ENCODE peak calls at places on chromosomes 11 and 22, in eight cellular contexts. X, I, S, U, O, T, B and M are unnamed samples.

GRCh38 chr11:130151196-130151595 is 8.4 kb upstream of the ST14 start:
- DNase-seq in X (no peak), I (no peak), S (no peak), U (no peak), O (no peak), T (no peak), B (no peak), M (no peak)

GRCh38 chr11:67436459-67437081 is 912 bp downstream of the PTPRCAP start:
- DNase-seq in X (peak), I (no peak), S (peak), U (no peak), O (no peak), T (peak), B (no peak), M (peak)

GRCh38 chr22:26466196-26466595 is 17.4 kb downstream of the HPS4 start:
- DNase-seq in X (no peak), I (no peak), S (no peak), U (peak), O (no peak), T (no peak), B (no peak), M (no peak)

GRCh38 chr11:101862410-101863233 is 52.2 kb upstream of the CEP126 start:
- DNase-seq in X (no peak), I (no peak), S (no peak), U (peak), O (peak), T (peak), B (peak), M (peak)

GRCh38 chr11:8790964-8791363 is 108.4 kb downstream of the RPL27A start:
- DNase-seq in X (no peak), I (no peak), S (no peak), U (no peak), O (no peak), T (no peak), B (no peak), M (no peak)

GRCh38 chr11:69442807-69443137 is 38.7 kb upstream of the LINC01488 start:
- DNase-seq in X (peak), I (peak), S (no peak), U (peak), O (peak), T (peak), B (no peak), M (no peak)

GRCh38 chr11:11946878-11947277 is 61.5 kb downstream of the DKK3 start:
- DNase-seq in X (no peak), I (no peak), S (no peak), U (no peak), O (no peak), T (no peak), B (no peak), M (no peak)

GRCh38 chr22:36797988-36798670 is 18.7 kb downstream of the PVALB start:
- DNase-seq in X (no peak), I (no peak), S (no peak), U (no peak), O (no peak), T (no peak), B (no peak), M (no peak)

GRCh38 chr22:49544286-49544685 is 283.4 kb downstream of the BRD1 start:
- DNase-seq in X (no peak), I (no peak), S (no peak), U (no peak), O (no peak), T (no peak), B (no peak), M (no peak)

GRCh38 chr22:34943830-34944229 is 122.1 kb upstream of the ISX start:
- DNase-seq in X (no peak), I (no peak), S (no peak), U (no peak), O (no peak), T (no peak), B (no peak), M (no peak)

GRCh38 chr11:115964091-115964490 is 459.9 kb upstream of the CADM1 start:
- DNase-seq in X (no peak), I (no peak), S (no peak), U (no peak), O (peak), T (no peak), B (peak), M (no peak)

GRCh38 chr11:17014321-17014773 is at the start of gene PLEKHA7:
- DNase-seq in X (no peak), I (no peak), S (peak), U (no peak), O (no peak), T (no peak), B (no peak), M (peak)

GRCh38 chr11:125626381-125626950 is 1.5 kb downstream of the CHEK1 start:
- DNase-seq in X (peak), I (no peak), S (no peak), U (peak), O (no peak), T (no peak), B (no peak), M (no peak)

GRCh38 chr11:95266751-95267374 is 35.9 kb upstream of the SESN3 start:
- DNase-seq in X (no peak), I (no peak), S (no peak), U (peak), O (peak), T (peak), B (no peak), M (no peak)

GRCh38 chr11:102393272-102393730 is 46.3 kb downstream of the BIRC2 start:
- DNase-seq in X (no peak), I (no peak), S (no peak), U (no peak), O (no peak), T (no peak), B (no peak), M (no peak)

GRCh38 chr22:47474464-47474863 is 712.0 kb downstream of the TBC1D22A start:
- DNase-seq in X (no peak), I (no peak), S (no peak), U (no peak), O (no peak), T (peak), B (peak), M (no peak)

GRCh38 chr11:19243143-19243542 is 2.4 kb upstream of the E2F8 start:
- DNase-seq in X (no peak), I (no peak), S (no peak), U (no peak), O (no peak), T (no peak), B (no peak), M (no peak)

GRCh38 chr11:127986073-127986472 is 601.3 kb downstream of the ETS1 start:
- DNase-seq in X (no peak), I (no peak), S (no peak), U (no peak), O (no peak), T (no peak), B (no peak), M (no peak)

GRCh38 chr22:20243545-20244249 is 24.4 kb downstream of the RTN4R start:
- DNase-seq in X (peak), I (peak), S (peak), U (peak), O (peak), T (peak), B (peak), M (peak)

GRCh38 chr22:20244250-20244648 is 23.9 kb downstream of the RTN4R start:
- DNase-seq in X (no peak), I (no peak), S (no peak), U (no peak), O (no peak), T (no peak), B (no peak), M (no peak)

GRCh38 chr22:20246368-20247009 is 21.6 kb downstream of the RTN4R start:
- DNase-seq in X (no peak), I (no peak), S (no peak), U (no peak), O (no peak), T (no peak), B (no peak), M (no peak)

GRCh38 chr22:20245577-20246367 is 22.3 kb downstream of the RTN4R start:
- DNase-seq in X (no peak), I (no peak), S (no peak), U (no peak), O (no peak), T (no peak), B (no peak), M (no peak)

GRCh38 chr22:20244744-20245576 is 23.2 kb downstream of the RTN4R start:
- DNase-seq in X (peak), I (no peak), S (no peak), U (no peak), O (no peak), T (no peak), B (no peak), M (peak)
- H3K4me3 ChIP-seq in X (peak), I (no peak), S (no peak), U (no peak), O (no peak), T (no peak), B (no peak), M (no peak)

GRCh38 chr11:30025396-30026139 is 8.7 kb upstream of the KCNA4 start:
- DNase-seq in X (no peak), I (no peak), S (no peak), U (no peak), O (no peak), T (no peak), B (no peak), M (no peak)
- H3K4me3 ChIP-seq in X (no peak), I (no peak), S (no peak), U (no peak), O (no peak), T (no peak), B (no peak), M (no peak)

DNA sequence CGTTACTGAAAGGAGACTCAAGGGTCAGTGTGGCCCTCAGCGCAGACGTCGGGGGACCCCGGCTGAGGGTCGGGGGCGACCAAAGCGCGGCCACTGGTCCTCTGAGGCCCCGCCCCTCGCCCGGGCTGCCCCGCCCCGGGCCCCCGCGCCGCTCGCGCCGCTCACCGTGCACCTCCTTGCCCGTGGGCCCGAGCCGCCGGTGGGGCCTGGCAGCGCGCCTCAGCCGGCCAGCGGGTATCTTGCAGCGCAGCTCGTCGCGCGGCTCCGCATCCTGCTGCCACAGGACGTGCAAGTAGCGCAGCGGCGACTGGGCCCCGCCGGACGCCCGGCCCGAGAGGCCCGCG is 416 bp downstream of the ANKRD54 start:
- DNase-seq in X (peak), I (no peak), S (peak), U (no peak), O (no peak), T (no peak), B (no peak), M (peak)
- H3K4me3 ChIP-seq in X (peak), I (peak), S (peak), U (peak), O (peak), T (peak), B (peak), M (peak)

GRCh38 chr11:45665206-45665932 is at the start of gene CHST1:
- DNase-seq in X (no peak), I (peak), S (no peak), U (no peak), O (peak), T (peak), B (peak), M (peak)

GRCh38 chr11:45667929-45668680 is 2.7 kb upstream of the CHST1 start:
- DNase-seq in X (no peak), I (no peak), S (no peak), U (no peak), O (no peak), T (no peak), B (no peak), M (no peak)

GRCh38 chr11:45666648-45667642 is 1.5 kb upstream of the CHST1 start:
- DNase-seq in X (no peak), I (no peak), S (no peak), U (no peak), O (no peak), T (no peak), B (no peak), M (no peak)

GRCh38 chr11:45664376-45665205 is 831 bp downstream of the CHST1 start:
- DNase-seq in X (no peak), I (no peak), S (no peak), U (no peak), O (no peak), T (no peak), B (no peak), M (no peak)

DNA sequence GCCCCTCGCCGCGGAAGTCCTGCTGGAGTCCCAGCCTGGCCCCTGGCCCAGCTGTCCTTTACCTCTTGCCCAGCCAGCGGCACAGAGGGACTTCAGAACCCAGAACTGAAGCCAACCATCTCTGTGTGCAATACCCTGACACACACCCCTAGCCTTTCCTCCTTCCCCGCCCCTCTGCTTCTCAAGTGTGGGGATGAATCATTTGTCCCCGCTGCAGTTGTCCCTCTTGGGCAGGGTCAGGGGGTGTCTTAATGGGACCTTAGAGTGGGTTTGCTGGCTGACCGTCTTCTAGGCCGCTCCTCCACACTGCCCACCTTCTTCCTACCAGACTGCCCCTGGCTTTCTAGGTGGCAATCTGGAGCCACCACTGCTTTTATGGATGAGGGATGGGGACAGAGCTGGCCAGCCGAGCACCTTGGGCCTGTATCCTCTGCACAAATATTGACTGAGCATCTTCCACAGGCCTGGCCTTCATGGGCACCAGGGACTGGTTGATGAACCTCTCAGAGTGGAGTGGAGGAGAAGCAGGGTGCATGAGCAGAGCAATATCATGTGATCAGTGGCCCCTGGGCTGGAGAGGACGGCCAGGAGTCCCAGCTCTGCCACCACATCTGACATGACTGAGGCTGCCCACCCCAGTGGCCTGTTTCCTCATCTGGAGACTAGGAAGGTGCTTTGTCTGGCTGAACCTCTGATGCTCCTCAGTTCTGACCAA is 668 bp upstream of the CHST1 start:
- DNase-seq in X (no peak), I (no peak), S (no peak), U (no peak), O (no peak), T (no peak), B (no peak), M (no peak)
- H3K4me3 ChIP-seq in X (no peak), I (peak), S (no peak), U (no peak), O (no peak), T (no peak), B (peak), M (peak)

GRCh38 chr22:22527312-22527711 is 7.2 kb upstream of the ZNF280A start:
- DNase-seq in X (no peak), I (no peak), S (no peak), U (no peak), O (no peak), T (no peak), B (no peak), M (no peak)
- H3K4me3 ChIP-seq in X (no peak), I (no peak), S (no peak), U (no peak), O (no peak), T (no peak), B (no peak), M (no peak)

GRCh38 chr11:26994579-26995210 is 783 bp downstream of the FIBIN start:
- DNase-seq in X (no peak), I (no peak), S (peak), U (peak), O (no peak), T (no peak), B (no peak), M (no peak)

GRCh38 chr11:26992031-26992541 is 1.8 kb upstream of the FIBIN start:
- DNase-seq in X (no peak), I (no peak), S (no peak), U (peak), O (peak), T (peak), B (peak), M (no peak)

GRCh38 chr11:26996056-26996455 is 2.1 kb downstream of the FIBIN start:
- DNase-seq in X (no peak), I (no peak), S (no peak), U (no peak), O (no peak), T (no peak), B (peak), M (no peak)

GRCh38 chr11:26993965-26994446 is at the start of gene FIBIN:
- DNase-seq in X (no peak), I (peak), S (peak), U (peak), O (peak), T (peak), B (peak), M (peak)
- H3K4me3 ChIP-seq in X (no peak), I (peak), S (no peak), U (peak), O (peak), T (peak), B (peak), M (peak)

GRCh38 chr11:843818-844692 is 1.4 kb downstream of the TSPAN4 start:
- DNase-seq in X (no peak), I (peak), S (peak), U (peak), O (peak), T (peak), B (peak), M (peak)
- H3K4me3 ChIP-seq in X (no peak), I (peak), S (no peak), U (peak), O (peak), T (peak), B (peak), M (peak)

GRCh38 chr11:108853151-108853550 is 188.3 kb downstream of the DDX10 start:
- DNase-seq in X (no peak), I (no peak), S (no peak), U (no peak), O (no peak), T (no peak), B (no peak), M (no peak)
- H3K4me3 ChIP-seq in X (no peak), I (no peak), S (no peak), U (no peak), O (no peak), T (no peak), B (no peak), M (no peak)